ENCODE peak calls at places on chromosomes 12 and 14, in four cellular contexts. One of them, this sample, is unnamed.

GRCh38 chr12:90368081-90368480 is 586.9 kb downstream of the CCER1 start:
- DNase-seq in AG04450: no peak
- DNase-seq in EL: no peak
- DNase-seq in ELR: no peak
- DNase-seq in this sample: no peak

GRCh38 chr14:52351191-52351560 is 37.1 kb downstream of the PTGER2 start:
- DNase-seq in AG04450: no peak
- DNase-seq in EL: peak; percentile 53
- DNase-seq in ELR: peak; percentile 28
- DNase-seq in this sample: no peak

GRCh38 chr12:95881331-95881955 is 22.7 kb downstream of the SNRPF start:
- DNase-seq in AG04450: peak; percentile 18
- DNase-seq in EL: peak; percentile 54
- DNase-seq in ELR: peak; percentile 28
- DNase-seq in this sample: no peak

GRCh38 chr12:124464062-124464461 is 103.3 kb downstream of the NCOR2 start:
- DNase-seq in AG04450: no peak
- DNase-seq in EL: no peak
- DNase-seq in ELR: no peak
- DNase-seq in this sample: peak; percentile 36

GRCh38 chr14:101717663-101718490 is 43.6 kb upstream of the PPP2R5C start:
- DNase-seq in AG04450: no peak
- DNase-seq in EL: no peak
- DNase-seq in ELR: no peak
- DNase-seq in this sample: no peak

GRCh38 chr12:70444903-70445302 is 78.8 kb downstream of the KCNMB4 start:
- DNase-seq in AG04450: no peak
- DNase-seq in EL: no peak
- DNase-seq in ELR: no peak
- DNase-seq in this sample: no peak

GRCh38 chr14:77638738-77639137 is 22.3 kb upstream of the SPTLC2 start:
- DNase-seq in AG04450: peak; percentile 76
- DNase-seq in EL: peak; percentile 97
- DNase-seq in ELR: peak; percentile 97
- DNase-seq in this sample: no peak

GRCh38 chr12:99153283-99153682 is 494.3 kb upstream of the GARIN6 start:
- DNase-seq in AG04450: no peak
- DNase-seq in EL: no peak
- DNase-seq in ELR: no peak
- DNase-seq in this sample: no peak

GRCh38 chr12:110075880-110076279 is 27.6 kb upstream of the C12orf76 start:
- DNase-seq in AG04450: no peak
- DNase-seq in EL: no peak
- DNase-seq in ELR: no peak
- DNase-seq in this sample: no peak

GRCh38 chr12:1880876-1881275 is 37.6 kb downstream of the CACNA2D4 start:
- DNase-seq in AG04450: no peak
- DNase-seq in EL: no peak
- DNase-seq in ELR: no peak
- DNase-seq in this sample: no peak

GRCh38 chr12:42462486-42462885 is 127.1 kb downstream of the PRICKLE1 start:
- DNase-seq in AG04450: no peak
- DNase-seq in EL: no peak
- DNase-seq in ELR: no peak
- DNase-seq in this sample: no peak

GRCh38 chr14:51677276-51677675 is 25.6 kb downstream of the FRMD6 start:
- DNase-seq in AG04450: peak; percentile 38
- DNase-seq in EL: peak; percentile 68
- DNase-seq in ELR: no peak
- DNase-seq in this sample: no peak

GRCh38 chr12:40208707-40209106 is 16.1 kb upstream of the LRRK2 start:
- DNase-seq in AG04450: no peak
- DNase-seq in EL: no peak
- DNase-seq in ELR: no peak
- DNase-seq in this sample: no peak

GRCh38 chr14:38255408-38255672 is 553 bp downstream of the CLEC14A start:
- DNase-seq in AG04450: no peak
- DNase-seq in EL: no peak
- DNase-seq in ELR: no peak
- DNase-seq in this sample: no peak

GRCh38 chr12:31325524-31325875 is 450 bp downstream of the SINHCAF start:
- DNase-seq in AG04450: no peak
- DNase-seq in EL: no peak
- DNase-seq in ELR: no peak
- DNase-seq in this sample: no peak

GRCh38 chr14:70808023-70808401 is 1.3 kb downstream of the MAP3K9 start:
- DNase-seq in AG04450: no peak
- DNase-seq in EL: peak; percentile 33
- DNase-seq in ELR: peak; percentile 22
- DNase-seq in this sample: peak; percentile 58

GRCh38 chr12:34350092-34351041 is 328.1 kb downstream of the ALG10 start:
- DNase-seq in AG04450: no peak
- DNase-seq in EL: no peak
- DNase-seq in ELR: no peak
- DNase-seq in this sample: no peak

GRCh38 chr14:52365071-52365470 is 51.0 kb downstream of the PTGER2 start:
- DNase-seq in AG04450: no peak
- DNase-seq in EL: peak; percentile 14
- DNase-seq in ELR: peak; percentile 12
- DNase-seq in this sample: no peak

GRCh38 chr12:51793201-51793600 is 55.3 kb downstream of the FIGNL2 start:
- DNase-seq in AG04450: peak; percentile 13
- DNase-seq in EL: peak; percentile 44
- DNase-seq in ELR: peak; percentile 40
- DNase-seq in this sample: no peak

GRCh38 chr12:27970391-27970980 is 2.0 kb downstream of the PTHLH start:
- DNase-seq in AG04450: no peak
- DNase-seq in EL: peak; percentile 39
- DNase-seq in ELR: peak; percentile 54
- DNase-seq in this sample: no peak

GRCh38 chr12:19981944-19982343 is 386.4 kb upstream of the PDE3A start:
- DNase-seq in AG04450: no peak
- DNase-seq in EL: no peak
- DNase-seq in ELR: no peak
- DNase-seq in this sample: no peak

GRCh38 chr14:104286496-104286895 is 148.1 kb downstream of the KIF26A start:
- DNase-seq in AG04450: no peak
- DNase-seq in EL: no peak
- DNase-seq in ELR: no peak
- DNase-seq in this sample: no peak

GRCh38 chr12:75438052-75438754 is 42.4 kb upstream of the GLIPR1 start:
- DNase-seq in AG04450: no peak
- DNase-seq in EL: peak; percentile 24
- DNase-seq in ELR: no peak
- DNase-seq in this sample: no peak

GRCh38 chr14:88895116-88895515 is 70.7 kb downstream of the TTC8 start:
- DNase-seq in AG04450: peak; percentile 43
- DNase-seq in EL: peak; percentile 55
- DNase-seq in ELR: peak; percentile 56
- DNase-seq in this sample: no peak

GRCh38 chr12:1933342-1933992 is 15.0 kb upstream of the CACNA2D4 start:
- DNase-seq in AG04450: peak; percentile 36
- DNase-seq in EL: no peak
- DNase-seq in ELR: peak; percentile 10
- DNase-seq in this sample: no peak

GRCh38 chr14:20215196-20215595 is 8.3 kb upstream of the OR11H6 start:
- DNase-seq in AG04450: no peak
- DNase-seq in EL: peak; percentile 4
- DNase-seq in ELR: no peak
- DNase-seq in this sample: no peak

GRCh38 chr14:35553808-35554207 is 19.8 kb downstream of the INSM2 start:
- DNase-seq in AG04450: no peak
- DNase-seq in EL: peak; percentile 43
- DNase-seq in ELR: peak; percentile 35
- DNase-seq in this sample: no peak

GRCh38 chr14:95998656-95999055 is 40.5 kb upstream of the C14orf132 start:
- DNase-seq in AG04450: peak; percentile 13
- DNase-seq in EL: peak; percentile 33
- DNase-seq in ELR: peak; percentile 64
- DNase-seq in this sample: peak; percentile 38

GRCh38 chr12:55142896-55143870 is 17.0 kb downstream of the OR9K2 start:
- DNase-seq in AG04450: no peak
- DNase-seq in EL: peak; percentile 52
- DNase-seq in ELR: peak; percentile 70
- DNase-seq in this sample: peak; percentile 71

GRCh38 chr12:5768171-5768879 is 176.7 kb downstream of the ANO2 start:
- DNase-seq in AG04450: no peak
- DNase-seq in EL: no peak
- DNase-seq in ELR: no peak
- DNase-seq in this sample: no peak

GRCh38 chr12:122282066-122282465 is 15.8 kb upstream of the VPS33A start:
- DNase-seq in AG04450: peak; percentile 45
- DNase-seq in EL: peak; percentile 83
- DNase-seq in ELR: peak; percentile 80
- DNase-seq in this sample: no peak

GRCh38 chr12:93785262-93786010 is 108.3 kb downstream of the CRADD start:
- DNase-seq in AG04450: no peak
- DNase-seq in EL: peak; percentile 97
- DNase-seq in ELR: peak; percentile 99
- DNase-seq in this sample: no peak

GRCh38 chr14:100103261-100104005 is 38.2 kb downstream of the EVL start:
- DNase-seq in AG04450: no peak
- DNase-seq in EL: no peak
- DNase-seq in ELR: no peak
- DNase-seq in this sample: no peak

GRCh38 chr14:20684662-20685456 is 499 bp downstream of the RNASE4 start:
- DNase-seq in AG04450: no peak
- DNase-seq in EL: peak; percentile 64
- DNase-seq in ELR: peak; percentile 49
- DNase-seq in this sample: no peak

GRCh38 chr14:72810201-72810600 is 83.7 kb downstream of the DPF3 start:
- DNase-seq in AG04450: no peak
- DNase-seq in EL: no peak
- DNase-seq in ELR: no peak
- DNase-seq in this sample: no peak

GRCh38 chr14:54893151-54893760 is 9.4 kb downstream of the GCH1 start:
- DNase-seq in AG04450: peak; percentile 36
- DNase-seq in EL: peak; percentile 76
- DNase-seq in ELR: peak; percentile 88
- DNase-seq in this sample: peak; percentile 71

GRCh38 chr14:68657300-68658028 is 135.4 kb downstream of the ZFP36L1 start:
- DNase-seq in AG04450: no peak
- DNase-seq in EL: no peak
- DNase-seq in ELR: no peak
- DNase-seq in this sample: no peak

GRCh38 chr14:73943083-73943482 is 6.8 kb downstream of the FAM161B start:
- DNase-seq in AG04450: peak; percentile 3
- DNase-seq in EL: peak; percentile 80
- DNase-seq in ELR: peak; percentile 74
- DNase-seq in this sample: no peak

This sample was measured in NCI-H510A treated with DMSO at 0.1 percent for 48 hours.